ENCODE peak calls at places on chromosomes 4 and X, in seven cellular contexts. One of them, this sample, is unnamed.

GRCh38 chr4:83454626-83455025 is 997 bp downstream of the HELQ start:
- DNase-seq in HCT116: no peak
- DNase-seq in GM12878: no peak
- DNase-seq in K562: peak
- DNase-seq in H1: no peak
- DNase-seq in IMR-90: peak
- DNase-seq in HepG2: no peak
- DNase-seq in this sample: no peak

GRCh38 chrX:70022608-70023007 is 27.1 kb downstream of the AWAT2 start:
- DNase-seq in H1: no peak
- DNase-seq in IMR-90: no peak
- DNase-seq in HepG2: no peak
- DNase-seq in HCT116: no peak
- DNase-seq in GM12878: no peak
- DNase-seq in K562: no peak
- DNase-seq in this sample: peak

GRCh38 chrX:100642296-100642695 is 1.7 kb upstream of the SRPX2 start:
- DNase-seq in GM12878: no peak
- DNase-seq in H1: no peak
- DNase-seq in HepG2: no peak
- DNase-seq in HCT116: no peak
- DNase-seq in K562: no peak
- DNase-seq in IMR-90: no peak
- DNase-seq in this sample: no peak

GRCh38 chrX:50579955-50580354 is 109.3 kb upstream of the DGKK start:
- DNase-seq in K562: peak
- DNase-seq in GM12878: peak
- DNase-seq in H1: no peak
- DNase-seq in HepG2: peak
- DNase-seq in HCT116: peak
- DNase-seq in IMR-90: peak
- DNase-seq in this sample: peak

GRCh38 chr4:165336743-165337142 is 9.3 kb downstream of the MSMO1 start:
- DNase-seq in K562: no peak
- DNase-seq in GM12878: no peak
- DNase-seq in IMR-90: no peak
- DNase-seq in H1: no peak
- DNase-seq in HepG2: no peak
- DNase-seq in HCT116: no peak
- DNase-seq in this sample: no peak

GRCh38 chrX:147476008-147476407 is 435.7 kb upstream of the FMR1 start:
- DNase-seq in IMR-90: no peak
- DNase-seq in H1: no peak
- DNase-seq in HepG2: peak
- DNase-seq in K562: peak
- DNase-seq in GM12878: no peak
- DNase-seq in HCT116: no peak
- DNase-seq in this sample: no peak

GRCh38 chr4:173990879-173991231 is 292.6 kb downstream of the FBXO8 start:
- DNase-seq in GM12878: no peak
- DNase-seq in H1: no peak
- DNase-seq in K562: peak
- DNase-seq in HCT116: no peak
- DNase-seq in IMR-90: no peak
- DNase-seq in HepG2: no peak
- DNase-seq in this sample: no peak

GRCh38 chr4:166252487-166253402 is 379.7 kb downstream of the TLL1 start:
- DNase-seq in K562: peak
- DNase-seq in HCT116: peak
- DNase-seq in IMR-90: no peak
- DNase-seq in H1: no peak
- DNase-seq in GM12878: no peak
- DNase-seq in HepG2: peak
- DNase-seq in this sample: peak

GRCh38 chrX:13051529-13052172 is 7.2 kb upstream of the FAM9C start:
- DNase-seq in HepG2: no peak
- DNase-seq in H1: no peak
- DNase-seq in HCT116: no peak
- DNase-seq in K562: no peak
- DNase-seq in GM12878: peak
- DNase-seq in IMR-90: no peak
- DNase-seq in this sample: no peak

DNA sequence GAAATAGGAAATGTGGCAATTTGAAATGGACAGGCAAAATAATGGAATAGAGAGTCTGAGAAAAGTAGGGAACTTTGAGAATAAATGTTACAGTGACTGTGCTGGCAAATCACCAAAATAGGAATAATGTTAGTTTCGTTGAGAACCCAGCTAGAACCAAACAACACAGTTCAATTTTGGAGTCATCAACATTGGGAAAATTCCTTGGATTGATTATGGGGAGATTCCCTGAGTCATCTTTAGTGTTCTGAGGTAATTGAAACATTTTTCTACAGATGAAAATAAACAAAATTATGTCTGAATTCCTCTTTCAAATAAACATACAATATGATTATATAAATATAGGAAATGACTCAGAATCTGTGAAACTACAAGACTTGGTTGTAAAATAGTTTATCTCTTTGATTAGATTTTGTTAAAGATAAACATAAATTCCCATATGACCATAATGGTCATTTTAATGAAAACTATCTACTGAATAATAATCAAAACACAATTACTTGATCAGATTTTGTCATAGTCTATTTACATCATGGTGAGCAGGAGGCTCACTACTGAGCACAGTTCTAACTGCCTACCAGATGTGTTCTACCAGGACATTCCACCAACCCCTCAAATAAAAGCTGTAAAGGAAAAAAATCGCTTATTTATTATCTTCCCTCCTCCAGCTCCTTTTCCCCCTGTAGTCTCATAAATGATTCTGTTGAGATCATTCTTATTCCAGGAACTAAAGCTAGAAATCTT is 51.4 kb upstream of the GABRA2 start:
- DNase-seq in IMR-90: peak
- DNase-seq in K562: no peak
- DNase-seq in GM12878: no peak
- DNase-seq in H1: no peak
- DNase-seq in HepG2: no peak
- DNase-seq in HCT116: no peak
- DNase-seq in this sample: no peak
- TF ChIP-seq RAD21 in IMR-90: no peak
- TF ChIP-seq RAD21 in K562: no peak
- TF ChIP-seq RAD21 in GM12878: no peak
- TF ChIP-seq RAD21 in H1: no peak
- TF ChIP-seq RAD21 in HepG2: no peak
- TF ChIP-seq RAD21 in HCT116: no peak
- TF ChIP-seq RAD21 in this sample: no peak

GRCh38 chr4:102500371-102501175 is 586 bp upstream of the NFKB1 start:
- DNase-seq in K562: peak
- DNase-seq in HCT116: no peak
- DNase-seq in GM12878: no peak
- DNase-seq in H1: no peak
- DNase-seq in IMR-90: peak
- DNase-seq in HepG2: peak
- DNase-seq in this sample: no peak

GRCh38 chr4:102503831-102504786 is 3.0 kb downstream of the NFKB1 start:
- DNase-seq in H1: no peak
- DNase-seq in IMR-90: no peak
- DNase-seq in HepG2: no peak
- DNase-seq in HCT116: no peak
- DNase-seq in K562: no peak
- DNase-seq in GM12878: no peak
- DNase-seq in this sample: no peak

GRCh38 chr4:102503301-102503746 is 2.2 kb downstream of the NFKB1 start:
- DNase-seq in H1: no peak
- DNase-seq in K562: peak
- DNase-seq in HCT116: no peak
- DNase-seq in HepG2: peak
- DNase-seq in GM12878: no peak
- DNase-seq in IMR-90: no peak
- DNase-seq in this sample: peak

GRCh38 chr4:102501176-102501634 is at the start of gene NFKB1:
- DNase-seq in IMR-90: peak
- DNase-seq in HCT116: no peak
- DNase-seq in GM12878: peak
- DNase-seq in HepG2: peak
- DNase-seq in H1: no peak
- DNase-seq in K562: peak
- DNase-seq in this sample: no peak

DNA sequence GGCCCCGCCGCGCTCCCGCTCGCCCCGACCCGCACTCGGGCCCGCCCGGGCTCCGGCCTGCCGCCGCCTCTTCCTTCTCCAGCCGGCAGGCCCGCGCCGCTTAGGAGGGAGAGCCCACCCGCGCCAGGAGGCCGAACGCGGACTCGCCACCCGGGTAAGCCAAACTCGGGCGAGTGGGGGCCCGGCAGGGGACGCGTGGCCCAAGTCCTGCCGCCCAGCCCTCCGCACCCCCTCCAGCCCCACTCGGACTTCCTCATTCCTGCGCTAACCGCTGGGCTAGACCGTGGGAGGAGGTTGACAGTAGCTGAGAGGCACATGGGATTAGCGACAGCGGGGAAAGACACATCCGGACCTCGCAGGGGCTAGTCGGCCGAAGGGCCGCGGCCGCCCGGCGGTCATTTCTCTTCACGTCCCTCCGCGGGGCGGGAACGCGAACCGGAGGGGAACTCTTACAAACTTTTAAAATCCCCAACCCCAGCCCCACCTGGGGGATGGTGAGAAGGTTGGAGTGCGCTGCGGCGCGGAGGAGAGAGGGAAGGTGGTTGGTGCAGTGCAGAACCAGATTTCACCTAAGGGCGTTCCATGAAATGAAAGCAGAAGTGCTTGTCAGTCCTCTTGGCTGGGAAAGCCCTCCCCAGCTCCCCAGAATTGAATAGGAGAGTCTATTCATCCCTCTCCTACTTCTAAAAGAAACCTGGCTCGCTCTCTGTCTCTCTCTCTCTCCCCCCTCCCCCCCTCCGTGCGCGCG is 650 bp downstream of the NFKB1 start:
- DNase-seq in IMR-90: peak
- DNase-seq in K562: peak
- DNase-seq in H1: no peak
- DNase-seq in HCT116: peak
- DNase-seq in HepG2: peak
- DNase-seq in GM12878: peak
- DNase-seq in this sample: no peak
- TF ChIP-seq POLR2A in IMR-90: peak
- TF ChIP-seq POLR2A in K562: peak
- TF ChIP-seq POLR2A in H1: no peak
- TF ChIP-seq POLR2A in HCT116: peak
- TF ChIP-seq POLR2A in HepG2: peak
- TF ChIP-seq POLR2A in GM12878: peak
- TF ChIP-seq POLR2A in this sample: peak

GRCh38 chrX:17553451-17553850 is 178.5 kb downstream of the NHS start:
- DNase-seq in HepG2: no peak
- DNase-seq in H1: no peak
- DNase-seq in GM12878: no peak
- DNase-seq in K562: no peak
- DNase-seq in HCT116: no peak
- DNase-seq in IMR-90: peak
- DNase-seq in this sample: no peak
- TF ChIP-seq RAD21 in HepG2: no peak
- TF ChIP-seq RAD21 in H1: no peak
- TF ChIP-seq RAD21 in GM12878: no peak
- TF ChIP-seq RAD21 in K562: no peak
- TF ChIP-seq RAD21 in HCT116: no peak
- TF ChIP-seq RAD21 in IMR-90: no peak
- TF ChIP-seq RAD21 in this sample: no peak

GRCh38 chr4:99847362-99847976 is 30.8 kb downstream of the DAPP1 start:
- DNase-seq in HepG2: no peak
- DNase-seq in K562: no peak
- DNase-seq in HCT116: no peak
- DNase-seq in IMR-90: no peak
- DNase-seq in H1: no peak
- DNase-seq in GM12878: peak
- DNase-seq in this sample: no peak
- TF ChIP-seq POLR2A in HepG2: no peak
- TF ChIP-seq POLR2A in K562: no peak
- TF ChIP-seq POLR2A in HCT116: no peak
- TF ChIP-seq POLR2A in IMR-90: no peak
- TF ChIP-seq POLR2A in H1: no peak
- TF ChIP-seq POLR2A in GM12878: no peak
- TF ChIP-seq POLR2A in this sample: no peak

GRCh38 chr4:169208516-169208915 is 62.2 kb downstream of the SH3RF1 start:
- DNase-seq in IMR-90: peak
- DNase-seq in H1: no peak
- DNase-seq in HCT116: no peak
- DNase-seq in K562: no peak
- DNase-seq in HepG2: no peak
- DNase-seq in GM12878: no peak
- DNase-seq in this sample: no peak

GRCh38 chr4:169208090-169208455 is 62.7 kb downstream of the SH3RF1 start:
- DNase-seq in H1: no peak
- DNase-seq in HepG2: peak
- DNase-seq in HCT116: no peak
- DNase-seq in IMR-90: no peak
- DNase-seq in K562: no peak
- DNase-seq in GM12878: no peak
- DNase-seq in this sample: no peak

GRCh38 chr4:169212981-169213380 is 57.8 kb downstream of the SH3RF1 start:
- DNase-seq in K562: no peak
- DNase-seq in H1: no peak
- DNase-seq in IMR-90: no peak
- DNase-seq in GM12878: no peak
- DNase-seq in HepG2: no peak
- DNase-seq in HCT116: no peak
- DNase-seq in this sample: no peak

GRCh38 chr4:169209388-169209883 is 61.3 kb downstream of the SH3RF1 start:
- DNase-seq in K562: no peak
- DNase-seq in HepG2: no peak
- DNase-seq in HCT116: no peak
- DNase-seq in IMR-90: no peak
- DNase-seq in GM12878: no peak
- DNase-seq in H1: no peak
- DNase-seq in this sample: no peak

GRCh38 chr4:169210516-169211108 is 60.1 kb downstream of the SH3RF1 start:
- DNase-seq in H1: no peak
- DNase-seq in K562: no peak
- DNase-seq in HCT116: no peak
- DNase-seq in HepG2: no peak
- DNase-seq in IMR-90: no peak
- DNase-seq in GM12878: peak
- DNase-seq in this sample: no peak
- TF ChIP-seq RAD21 in H1: no peak
- TF ChIP-seq RAD21 in K562: no peak
- TF ChIP-seq RAD21 in HCT116: no peak
- TF ChIP-seq RAD21 in HepG2: no peak
- TF ChIP-seq RAD21 in IMR-90: no peak
- TF ChIP-seq RAD21 in GM12878: no peak
- TF ChIP-seq RAD21 in this sample: no peak